ENCODE peak calls at places on chromosomes 11 and 22, in four cellular contexts. R is GM12891, E is H1, L is GM12878. D is an unnamed sample.

GRCh38 chr22:36376265-36376664 is 11.5 kb downstream of the MYH9 start:
- DNase-seq in R (no peak), E (no peak), L (no peak), D (no peak)

GRCh38 chr11:131670876-131671275 is 300.5 kb downstream of the NTM start:
- DNase-seq in R (no peak), E (no peak), L (no peak), D (no peak)

GRCh38 chr22:38136607-38137006 is 26.1 kb upstream of the BAIAP2L2 start:
- DNase-seq in R (no peak), E (no peak), L (no peak), D (no peak)

GRCh38 chr22:49765091-49765771 is 62.4 kb downstream of the BRD1 start:
- DNase-seq in R (no peak), E (no peak), L (no peak), D (peak)

GRCh38 chr22:47918936-47919505 is 1156.6 kb downstream of the TBC1D22A start:
- DNase-seq in R (no peak), E (no peak), L (no peak), D (no peak)

GRCh38 chr22:24008381-24009226 is 2.5 kb upstream of the CABIN1 start:
- DNase-seq in R (no peak), E (no peak), L (no peak), D (no peak)

GRCh38 chr22:21942407-21942895 is 10.2 kb downstream of the PPM1F start:
- DNase-seq in R (no peak), E (no peak), L (no peak), D (no peak)

GRCh38 chr22:28629420-28630184 is 50.0 kb downstream of the TTC28 start:
- DNase-seq in R (no peak), E (no peak), L (no peak), D (no peak)

GRCh38 chr22:41831828-41832552 is 915 bp upstream of the SREBF2 start:
- DNase-seq in R (no peak), E (no peak), L (no peak), D (no peak)

GRCh38 chr22:39144101-39144815 is 8.2 kb downstream of the CBX7 start:
- DNase-seq in R (peak), E (no peak), L (peak), D (peak)

GRCh38 chr11:36239636-36240035 is 49.6 kb downstream of the COMMD9 start:
- DNase-seq in R (no peak), E (no peak), L (no peak), D (no peak)

GRCh38 chr11:73382747-73383146 is 6.5 kb downstream of the RELT start:
- DNase-seq in R (no peak), E (no peak), L (no peak), D (no peak)

GRCh38 chr11:100928426-100928825 is 201.2 kb downstream of the PGR start:
- DNase-seq in R (no peak), E (no peak), L (no peak), D (no peak)

GRCh38 chr11:43924112-43924855 is 18.2 kb upstream of the C11orf96 start:
- DNase-seq in R (no peak), E (no peak), L (no peak), D (no peak)

GRCh38 chr11:118193910-118194566 is 17.6 kb upstream of the SCN2B start:
- DNase-seq in R (no peak), E (no peak), L (no peak), D (no peak)

GRCh38 chr11:114438303-114438702 is 964 bp upstream of the REXO2 start:
- DNase-seq in R (no peak), E (no peak), L (no peak), D (no peak)

GRCh38 chr22:27984001-27984695 is 65.1 kb upstream of the PITPNB start:
- DNase-seq in R (no peak), E (no peak), L (no peak), D (no peak)

GRCh38 chr11:100185588-100185987 is 501.5 kb upstream of the ARHGAP42 start:
- DNase-seq in R (no peak), E (no peak), L (no peak), D (no peak)

GRCh38 chr22:47333625-47334024 is 571.2 kb downstream of the TBC1D22A start:
- DNase-seq in R (no peak), E (no peak), L (no peak), D (no peak)

GRCh38 chr11:63574856-63575602 is 11.8 kb upstream of the PLAAT2 start:
- DNase-seq in R (no peak), E (no peak), L (no peak), D (no peak)

GRCh38 chr11:78957481-78958245 is 383.0 kb upstream of the NARS2 start:
- DNase-seq in R (no peak), E (no peak), L (no peak), D (no peak)

GRCh38 chr11:27281740-27282139 is 81.3 kb downstream of the CCDC34 start:
- DNase-seq in R (no peak), E (no peak), L (peak), D (no peak)

GRCh38 chr11:119368121-119369034 is 13.1 kb downstream of the USP2 start:
- DNase-seq in R (no peak), E (no peak), L (no peak), D (no peak)

GRCh38 chr11:23232652-23233051 is 372.4 kb upstream of the CCDC179 start:
- DNase-seq in R (no peak), E (no peak), L (no peak), D (no peak)

GRCh38 chr11:23236846-23237550 is 376.7 kb upstream of the CCDC179 start:
- DNase-seq in R (no peak), E (no peak), L (no peak), D (no peak)

DNA sequence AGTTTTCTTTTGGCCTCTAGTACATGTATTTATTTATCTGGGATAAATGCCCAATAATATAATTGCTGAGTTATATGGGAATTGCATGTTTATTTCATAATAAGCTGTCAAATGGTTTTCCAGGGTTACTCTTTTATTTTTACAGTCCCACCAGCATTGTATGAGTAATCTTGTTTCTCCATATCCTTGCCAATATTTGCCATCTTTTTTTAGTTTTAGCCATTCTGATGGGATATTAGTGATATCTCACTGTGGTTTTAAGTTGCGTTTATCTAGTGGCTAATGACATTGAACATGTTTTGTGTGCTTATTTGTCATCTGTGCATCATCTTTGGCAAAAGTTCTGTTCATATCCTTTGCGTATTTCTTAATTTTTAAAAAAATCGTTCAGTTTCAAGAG is 372.8 kb upstream of the CCDC179 start:
- DNase-seq in R (no peak), E (no peak), L (no peak), D (no peak)
- TF ChIP-seq POLR2AphosphoS5 in R (no peak), E (no peak), L (no peak), D (no peak)

DNA sequence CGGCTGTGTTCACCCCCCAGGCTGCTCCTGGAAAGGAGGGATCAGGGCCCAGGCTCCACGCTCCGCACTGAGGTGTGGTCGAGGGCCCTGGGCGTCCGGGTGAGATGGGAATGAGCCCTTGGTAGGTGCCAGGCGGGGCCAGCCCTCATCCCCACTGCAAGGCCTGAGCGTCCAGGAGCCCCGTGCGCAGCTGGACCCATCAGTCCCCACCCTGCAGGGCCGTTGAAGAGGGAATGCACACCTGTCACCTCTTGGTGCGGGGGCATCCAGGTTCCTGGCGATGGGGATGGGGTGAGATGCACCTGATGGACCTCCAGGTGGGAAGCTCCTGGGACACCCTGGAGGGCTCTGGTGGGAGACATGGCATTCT is 72.2 kb downstream of the KCNQ1 start:
- DNase-seq in R (no peak), E (no peak), L (no peak), D (no peak)
- TF ChIP-seq TAF1 in R (no peak), E (no peak), L (no peak), D (no peak)

DNA sequence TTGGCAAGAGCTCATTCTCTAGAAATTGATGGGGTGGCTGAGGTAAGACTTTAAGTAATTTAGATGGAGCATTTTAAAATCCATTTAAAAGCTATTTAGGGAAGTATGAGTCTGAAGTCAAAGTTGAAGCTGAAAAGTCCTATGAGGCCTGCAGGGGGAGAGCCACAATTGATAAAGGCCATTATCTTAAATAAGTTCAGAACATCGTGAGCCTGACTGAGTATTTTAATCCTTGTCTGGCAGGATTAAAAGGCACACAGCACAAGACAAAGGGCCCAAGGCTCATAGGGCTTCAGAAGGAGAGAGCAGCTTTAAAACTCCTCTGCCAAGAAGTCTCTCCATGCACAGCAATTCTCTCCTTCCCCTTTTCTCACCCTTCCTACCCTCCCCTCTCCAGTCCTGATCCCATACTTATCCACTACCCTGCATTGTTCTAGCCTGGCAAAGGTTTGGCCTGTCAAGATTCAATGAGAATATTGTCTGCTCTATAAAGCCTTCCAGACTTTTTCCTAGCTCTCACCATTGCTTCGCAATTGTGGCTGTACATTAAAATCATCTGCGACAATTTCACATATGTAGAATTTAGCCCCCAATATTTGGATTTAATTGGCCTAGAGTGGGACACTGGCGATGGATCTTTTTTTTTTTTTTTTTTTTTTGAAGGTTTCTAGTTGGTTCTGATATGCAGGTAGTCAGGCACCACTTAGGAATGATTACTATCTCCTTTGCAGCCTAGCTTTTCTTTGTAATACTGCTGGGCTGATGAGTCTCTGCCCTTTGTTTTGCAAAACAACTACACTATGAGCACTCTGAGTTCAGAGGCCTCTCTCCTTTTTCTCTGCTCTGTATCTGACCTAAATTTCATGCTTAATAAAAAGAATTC is 1312.8 kb downstream of the FAM181B start:
- DNase-seq in R (no peak), E (peak), L (no peak), D (no peak)
- TF ChIP-seq POLR2A in R (no peak), E (no peak), L (no peak), D (no peak)

GRCh38 chr22:20509344-20510047 is 2.1 kb downstream of the MED15 start:
- DNase-seq in R (no peak), E (no peak), L (no peak), D (no peak)
- TF ChIP-seq POLR2AphosphoS5 in R (no peak), E (no peak), L (peak), D (no peak)

D was measured in GM12892.